ENCODE peak calls at places on chromosomes 2 and 18, in four cellular contexts. M is BE2C; H is CD8-positive, alpha-beta T cell; A is aorta. P is an unnamed sample. For H3K27me3 and H3K36me3, the result is how much of the 10 kb centered on the place peaks cover.

GRCh38 chr18:35524236-35524635 is 26.5 kb upstream of the INO80C start:
- DNase-seq in M (no peak), H (no peak), A (no peak), P (no peak)

GRCh38 chr18:78497641-78498040 is 482.0 kb upstream of the SALL3 start:
- DNase-seq in M (no peak), H (no peak), A (no peak), P (no peak)

GRCh38 chr2:16645771-16646559 is 19.7 kb downstream of the CYRIA start:
- DNase-seq in M (no peak), H (no peak), A (no peak), P (no peak)

GRCh38 chr2:174764281-174765063 is at the start of gene CHRNA1:
- DNase-seq in M (no peak), H (no peak), A (no peak), P (no peak)

GRCh38 chr2:232013701-232014353 is 52.3 kb downstream of the DIS3L2 start:
- DNase-seq in M (no peak), H (no peak), A (no peak), P (no peak)

GRCh38 chr2:191265311-191266170 is 20.3 kb downstream of the MYO1B start:
- DNase-seq in M (no peak), H (no peak), A (no peak), P (no peak)

GRCh38 chr2:176612736-176613135 is 343.5 kb downstream of the MTX2 start:
- DNase-seq in M (no peak), H (no peak), A (no peak), P (no peak)

GRCh38 chr2:97740590-97741182 is 27.3 kb downstream of the ZAP70 start:
- DNase-seq in M (peak), H (peak), A (peak), P (peak)

GRCh38 chr2:149271575-149271974 is 58.8 kb upstream of the LYPD6 start:
- DNase-seq in M (no peak), H (no peak), A (no peak), P (no peak)

GRCh38 chr18:33404244-33404873 is 36.2 kb downstream of the CCDC178 start:
- DNase-seq in M (no peak), H (no peak), A (no peak), P (no peak)

GRCh38 chr18:58549814-58550339 is 79.0 kb downstream of the ALPK2 start:
- DNase-seq in M (no peak), H (no peak), A (no peak), P (no peak)

GRCh38 chr18:27136208-27136535 is 48.9 kb downstream of the CHST9 start:
- DNase-seq in M (no peak), H (no peak), A (no peak), P (peak)

GRCh38 chr2:232133078-232133477 is 171.6 kb downstream of the DIS3L2 start:
- DNase-seq in M (no peak), H (no peak), A (no peak), P (no peak)

GRCh38 chr2:201008000-201008829 is 44.8 kb upstream of the ORC2 start:
- DNase-seq in M (no peak), H (no peak), A (no peak), P (no peak)

GRCh38 chr18:23113576-23113975 is 21.7 kb upstream of the CABLES1 start:
- DNase-seq in M (no peak), H (no peak), A (no peak), P (no peak)
- H3K4me3 ChIP-seq in M (no peak), H (no peak), A (no peak), P (no peak)

DNA sequence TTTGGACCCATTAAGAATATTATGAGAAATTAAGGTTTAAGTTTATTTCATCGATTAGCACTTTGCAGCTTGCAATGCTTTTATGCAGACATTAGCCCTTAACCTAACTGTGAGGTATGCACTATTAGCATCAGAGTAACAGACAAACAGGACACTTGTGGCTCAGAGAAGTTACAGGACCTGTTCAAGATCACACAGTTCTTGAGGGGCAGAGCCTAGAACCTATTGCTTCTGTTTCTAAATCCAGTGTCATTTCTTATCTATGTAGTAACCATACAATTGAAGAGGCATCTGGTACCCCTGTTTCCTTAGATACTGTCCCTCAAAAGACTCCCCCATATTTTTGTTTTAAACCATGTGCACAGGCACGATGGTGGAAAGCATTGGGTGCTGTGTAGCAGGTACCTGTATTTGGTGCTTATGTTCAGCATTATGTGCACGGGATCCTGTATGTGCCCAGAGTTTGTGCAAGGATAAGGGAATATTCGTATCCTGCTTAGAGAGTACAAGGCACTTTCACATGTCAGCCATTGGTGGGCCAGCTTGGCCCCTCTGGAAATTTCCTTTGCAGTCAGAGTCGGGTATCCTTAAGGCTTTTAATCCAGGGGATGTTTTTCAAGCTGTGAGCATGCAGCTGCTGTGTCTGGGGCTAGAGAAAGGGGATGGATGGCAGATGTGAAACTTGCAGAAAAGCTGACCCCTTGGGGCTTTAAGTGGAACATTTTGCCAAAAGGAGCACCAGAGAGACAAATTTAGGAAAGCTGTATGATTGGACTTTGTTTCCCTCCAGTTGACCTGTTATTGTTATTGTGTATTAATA is 2.0 kb downstream of the LBH start:
- DNase-seq in M (no peak), H (no peak), A (no peak), P (no peak)
- H3K27me3 ChIP-seq in M (under half), H (under half), A (under half), P (under half)

GRCh38 chr18:75168654-75169053 is 40.3 kb downstream of the PTGR3 start:
- DNase-seq in M (no peak), H (no peak), A (no peak), P (no peak)

GRCh38 chr18:75167759-75168211 is 41.2 kb downstream of the PTGR3 start:
- DNase-seq in M (no peak), H (no peak), A (peak), P (no peak)

GRCh38 chr18:75169411-75169810 is 39.5 kb downstream of the PTGR3 start:
- DNase-seq in M (no peak), H (no peak), A (no peak), P (no peak)

GRCh38 chr18:75165926-75166325 is 43.0 kb downstream of the PTGR3 start:
- DNase-seq in M (no peak), H (no peak), A (no peak), P (no peak)

GRCh38 chr18:75167137-75167536 is 41.8 kb downstream of the PTGR3 start:
- DNase-seq in M (no peak), H (no peak), A (no peak), P (no peak)
- H3K36me3 ChIP-seq in M (under half), H (under half), A (under half), P (under half)

GRCh38 chr18:936941-937340 is 32.3 kb downstream of the ADCYAP1 start:
- DNase-seq in M (no peak), H (no peak), A (no peak), P (no peak)
- H3K4me3 ChIP-seq in M (no peak), H (no peak), A (no peak), P (no peak)

GRCh38 chr2:181682795-181683517 is 2.6 kb upstream of the NEUROD1 start:
- DNase-seq in M (no peak), H (no peak), A (no peak), P (no peak)

GRCh38 chr2:181686566-181687185 is 6.4 kb upstream of the NEUROD1 start:
- DNase-seq in M (no peak), H (no peak), A (no peak), P (no peak)

GRCh38 chr2:181683518-181684453 is 3.5 kb upstream of the NEUROD1 start:
- DNase-seq in M (no peak), H (no peak), A (no peak), P (peak)

GRCh38 chr2:181685150-181685688 is 4.9 kb upstream of the NEUROD1 start:
- DNase-seq in M (no peak), H (no peak), A (no peak), P (peak)

GRCh38 chr2:181684454-181685149 is 4.3 kb upstream of the NEUROD1 start:
- DNase-seq in M (no peak), H (no peak), A (no peak), P (peak)
- H3K27me3 ChIP-seq in M (under half), H (under half), A (under half), P (half or more)

DNA sequence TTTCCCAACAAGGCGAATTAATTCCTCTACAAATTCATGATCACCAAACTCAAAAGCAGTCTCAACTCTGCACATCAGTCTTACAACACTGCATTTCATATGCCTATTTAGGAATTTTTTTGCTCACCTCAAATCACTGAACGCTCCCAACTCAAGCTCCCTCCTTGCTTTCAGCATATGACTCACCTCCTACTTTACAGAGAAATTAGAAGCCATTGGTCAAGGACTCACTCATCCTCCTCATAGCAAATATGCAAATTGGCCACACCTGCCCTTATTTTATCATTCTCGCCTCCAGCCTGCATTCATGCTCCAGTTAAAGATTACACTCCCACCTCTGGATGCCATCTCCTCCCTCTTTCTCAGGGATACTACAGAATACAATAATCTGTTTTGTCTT is 148.8 kb downstream of the MBD2 start:
- DNase-seq in M (no peak), H (no peak), A (no peak), P (no peak)
- H3K36me3 ChIP-seq in M (under half), H (under half), A (under half), P (under half)

DNA sequence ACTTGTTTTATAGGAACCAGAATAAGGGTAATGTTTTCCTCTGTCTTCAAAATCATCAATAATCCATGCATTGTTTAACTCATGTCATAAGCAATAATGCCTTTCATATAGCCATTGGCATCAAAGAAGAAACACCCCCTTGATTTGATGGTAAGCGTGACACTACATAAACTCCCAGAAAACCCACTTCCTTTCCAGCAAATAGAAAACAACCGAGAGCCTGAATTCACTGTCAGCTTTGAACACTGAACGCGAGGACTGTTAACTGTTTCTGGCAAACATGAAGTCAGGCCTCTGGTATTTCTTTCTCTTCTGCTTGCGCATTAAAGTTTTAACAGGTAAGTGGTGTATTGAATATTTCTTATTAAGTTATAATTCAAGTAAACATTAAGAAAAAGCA is at the start of gene ICOS:
- DNase-seq in M (no peak), H (peak), A (no peak), P (no peak)
- H3K4me3 ChIP-seq in M (no peak), H (peak), A (no peak), P (no peak)

DNA sequence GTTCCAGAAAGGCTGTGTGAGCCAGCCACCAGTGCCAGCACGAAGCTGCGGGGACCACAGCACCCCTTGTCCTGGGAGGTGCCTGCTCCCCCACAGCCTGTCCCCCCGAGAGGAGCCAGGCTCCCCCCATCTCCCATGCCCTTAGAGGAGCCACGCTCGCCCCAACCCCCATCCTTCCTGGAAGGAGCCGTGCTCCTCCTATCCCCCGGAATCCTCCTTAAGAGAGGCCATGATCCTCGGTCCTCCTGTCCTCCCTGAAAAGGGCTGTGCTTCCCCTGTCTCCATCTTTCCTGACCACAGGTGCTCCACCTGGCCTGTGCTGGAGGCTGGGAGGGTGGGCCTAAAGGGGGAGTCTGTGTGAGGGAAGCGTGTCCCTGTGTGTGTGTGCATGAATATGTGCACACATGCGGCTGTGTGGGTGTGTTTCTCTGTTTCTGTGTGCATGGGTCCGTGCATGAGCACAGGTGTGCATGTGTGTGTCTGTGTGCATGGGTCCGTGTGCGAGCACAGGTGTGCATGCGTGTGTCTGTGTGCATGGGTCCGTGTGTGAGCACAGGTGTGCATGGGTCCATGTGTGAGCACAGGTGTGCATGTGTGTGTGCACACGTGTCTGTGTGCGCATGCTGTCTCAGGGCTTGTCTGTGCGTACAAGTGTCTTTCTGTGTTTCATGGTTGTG is 80.3 kb downstream of the RTP5 start:
- DNase-seq in M (no peak), H (no peak), A (peak), P (peak)
- H3K27me3 ChIP-seq in M (under half), H (under half), A (under half), P (under half)

GRCh38 chr2:239275037-239275685 is 125.7 kb downstream of the HDAC4 start:
- DNase-seq in M (peak), H (peak), A (peak), P (peak)
- H3K36me3 ChIP-seq in M (under half), H (under half), A (under half), P (under half)

P was measured in H7.